ENCODE peak calls at places on chromosome 13, in seven cellular contexts. One of them, this sample, is unnamed.

GRCh38 chr13:37479901-37480300 is 118.7 kb downstream of the POSTN start:
- DNase-seq in body of pancreas: no peak
- DNase-seq in stimulated activated CD8-positive, alpha-beta memory T cell treated with anti-CD3 and anti-CD28 coated beads, Interleukin-7, amount 100 ng/mL, for 24 hours: no peak
- DNase-seq in effector CD4-positive, alpha-beta T cell: no peak
- DNase-seq in NCI-H1105: no peak
- DNase-seq in aorta: no peak
- DNase-seq in stimulated activated effector memory CD8-positive, alpha-beta T cell treated with anti-CD3 and anti-CD28 coated beads, Interleukin-12 subunit alpha, Interleukin-12 subunit beta, amount 100 ng/mL, for 72 hours: no peak
- DNase-seq in this sample: no peak

GRCh38 chr13:113305208-113305607 is 8.2 kb downstream of the LAMP1 start:
- DNase-seq in effector CD4-positive, alpha-beta T cell: no peak
- DNase-seq in aorta: no peak
- DNase-seq in body of pancreas: no peak
- DNase-seq in stimulated activated CD8-positive, alpha-beta memory T cell treated with anti-CD3 and anti-CD28 coated beads, Interleukin-7, amount 100 ng/mL, for 24 hours: no peak
- DNase-seq in NCI-H1105: no peak
- DNase-seq in stimulated activated effector memory CD8-positive, alpha-beta T cell treated with anti-CD3 and anti-CD28 coated beads, Interleukin-12 subunit alpha, Interleukin-12 subunit beta, amount 100 ng/mL, for 72 hours: no peak
- DNase-seq in this sample: no peak

GRCh38 chr13:92187378-92187989 is 789.1 kb downstream of the GPC5 start:
- DNase-seq in stimulated activated CD8-positive, alpha-beta memory T cell treated with anti-CD3 and anti-CD28 coated beads, Interleukin-7, amount 100 ng/mL, for 24 hours: no peak
- DNase-seq in effector CD4-positive, alpha-beta T cell: no peak
- DNase-seq in NCI-H1105: no peak
- DNase-seq in aorta: no peak
- DNase-seq in body of pancreas: peak
- DNase-seq in stimulated activated effector memory CD8-positive, alpha-beta T cell treated with anti-CD3 and anti-CD28 coated beads, Interleukin-12 subunit alpha, Interleukin-12 subunit beta, amount 100 ng/mL, for 72 hours: no peak
- DNase-seq in this sample: no peak

GRCh38 chr13:62933809-62934208 is 1518.2 kb upstream of the PCDH20 start:
- DNase-seq in body of pancreas: no peak
- DNase-seq in stimulated activated CD8-positive, alpha-beta memory T cell treated with anti-CD3 and anti-CD28 coated beads, Interleukin-7, amount 100 ng/mL, for 24 hours: no peak
- DNase-seq in effector CD4-positive, alpha-beta T cell: no peak
- DNase-seq in aorta: no peak
- DNase-seq in stimulated activated effector memory CD8-positive, alpha-beta T cell treated with anti-CD3 and anti-CD28 coated beads, Interleukin-12 subunit alpha, Interleukin-12 subunit beta, amount 100 ng/mL, for 72 hours: no peak
- DNase-seq in NCI-H1105: no peak
- DNase-seq in this sample: no peak

GRCh38 chr13:95267662-95268369 is 33.4 kb downstream of the ABCC4 start:
- DNase-seq in body of pancreas: no peak
- DNase-seq in effector CD4-positive, alpha-beta T cell: no peak
- DNase-seq in aorta: peak
- DNase-seq in stimulated activated effector memory CD8-positive, alpha-beta T cell treated with anti-CD3 and anti-CD28 coated beads, Interleukin-12 subunit alpha, Interleukin-12 subunit beta, amount 100 ng/mL, for 72 hours: no peak
- DNase-seq in NCI-H1105: no peak
- DNase-seq in stimulated activated CD8-positive, alpha-beta memory T cell treated with anti-CD3 and anti-CD28 coated beads, Interleukin-7, amount 100 ng/mL, for 24 hours: no peak
- DNase-seq in this sample: peak

GRCh38 chr13:30880756-30881155 is 25.3 kb upstream of the MEDAG start:
- DNase-seq in body of pancreas: no peak
- DNase-seq in stimulated activated CD8-positive, alpha-beta memory T cell treated with anti-CD3 and anti-CD28 coated beads, Interleukin-7, amount 100 ng/mL, for 24 hours: no peak
- DNase-seq in effector CD4-positive, alpha-beta T cell: no peak
- DNase-seq in NCI-H1105: no peak
- DNase-seq in stimulated activated effector memory CD8-positive, alpha-beta T cell treated with anti-CD3 and anti-CD28 coated beads, Interleukin-12 subunit alpha, Interleukin-12 subunit beta, amount 100 ng/mL, for 72 hours: no peak
- DNase-seq in aorta: no peak
- DNase-seq in this sample: no peak

GRCh38 chr13:113951246-113951999 is 22.5 kb downstream of the C13orf46 start:
- DNase-seq in effector CD4-positive, alpha-beta T cell: no peak
- DNase-seq in aorta: peak
- DNase-seq in stimulated activated effector memory CD8-positive, alpha-beta T cell treated with anti-CD3 and anti-CD28 coated beads, Interleukin-12 subunit alpha, Interleukin-12 subunit beta, amount 100 ng/mL, for 72 hours: peak
- DNase-seq in NCI-H1105: no peak
- DNase-seq in body of pancreas: peak
- DNase-seq in stimulated activated CD8-positive, alpha-beta memory T cell treated with anti-CD3 and anti-CD28 coated beads, Interleukin-7, amount 100 ng/mL, for 24 hours: peak
- DNase-seq in this sample: peak

GRCh38 chr13:21014666-21015170 is 46.7 kb downstream of the LATS2 start:
- DNase-seq in stimulated activated effector memory CD8-positive, alpha-beta T cell treated with anti-CD3 and anti-CD28 coated beads, Interleukin-12 subunit alpha, Interleukin-12 subunit beta, amount 100 ng/mL, for 72 hours: no peak
- DNase-seq in body of pancreas: peak
- DNase-seq in NCI-H1105: no peak
- DNase-seq in aorta: no peak
- DNase-seq in stimulated activated CD8-positive, alpha-beta memory T cell treated with anti-CD3 and anti-CD28 coated beads, Interleukin-7, amount 100 ng/mL, for 24 hours: no peak
- DNase-seq in effector CD4-positive, alpha-beta T cell: no peak
- DNase-seq in this sample: no peak

GRCh38 chr13:114339779-114340534 is 25.7 kb downstream of the CHAMP1 start:
- DNase-seq in aorta: no peak
- DNase-seq in stimulated activated CD8-positive, alpha-beta memory T cell treated with anti-CD3 and anti-CD28 coated beads, Interleukin-7, amount 100 ng/mL, for 24 hours: no peak
- DNase-seq in stimulated activated effector memory CD8-positive, alpha-beta T cell treated with anti-CD3 and anti-CD28 coated beads, Interleukin-12 subunit alpha, Interleukin-12 subunit beta, amount 100 ng/mL, for 72 hours: peak
- DNase-seq in NCI-H1105: peak
- DNase-seq in effector CD4-positive, alpha-beta T cell: no peak
- DNase-seq in body of pancreas: peak
- DNase-seq in this sample: peak

GRCh38 chr13:113836917-113837553 is 26.8 kb downstream of the GAS6 start:
- DNase-seq in effector CD4-positive, alpha-beta T cell: no peak
- DNase-seq in body of pancreas: peak
- DNase-seq in aorta: no peak
- DNase-seq in NCI-H1105: peak
- DNase-seq in stimulated activated effector memory CD8-positive, alpha-beta T cell treated with anti-CD3 and anti-CD28 coated beads, Interleukin-12 subunit alpha, Interleukin-12 subunit beta, amount 100 ng/mL, for 72 hours: no peak
- DNase-seq in stimulated activated CD8-positive, alpha-beta memory T cell treated with anti-CD3 and anti-CD28 coated beads, Interleukin-7, amount 100 ng/mL, for 24 hours: no peak
- DNase-seq in this sample: no peak

GRCh38 chr13:51488212-51488611 is 35.4 kb upstream of the INTS6 start:
- DNase-seq in aorta: no peak
- DNase-seq in effector CD4-positive, alpha-beta T cell: no peak
- DNase-seq in NCI-H1105: no peak
- DNase-seq in stimulated activated CD8-positive, alpha-beta memory T cell treated with anti-CD3 and anti-CD28 coated beads, Interleukin-7, amount 100 ng/mL, for 24 hours: no peak
- DNase-seq in body of pancreas: no peak
- DNase-seq in stimulated activated effector memory CD8-positive, alpha-beta T cell treated with anti-CD3 and anti-CD28 coated beads, Interleukin-12 subunit alpha, Interleukin-12 subunit beta, amount 100 ng/mL, for 72 hours: no peak
- DNase-seq in this sample: no peak

GRCh38 chr13:45659536-45659935 is 42.6 kb upstream of the CBY2 start:
- DNase-seq in aorta: no peak
- DNase-seq in NCI-H1105: no peak
- DNase-seq in stimulated activated CD8-positive, alpha-beta memory T cell treated with anti-CD3 and anti-CD28 coated beads, Interleukin-7, amount 100 ng/mL, for 24 hours: no peak
- DNase-seq in effector CD4-positive, alpha-beta T cell: no peak
- DNase-seq in body of pancreas: no peak
- DNase-seq in stimulated activated effector memory CD8-positive, alpha-beta T cell treated with anti-CD3 and anti-CD28 coated beads, Interleukin-12 subunit alpha, Interleukin-12 subunit beta, amount 100 ng/mL, for 72 hours: no peak
- DNase-seq in this sample: no peak

GRCh38 chr13:75362026-75362425 is 119.9 kb downstream of the TBC1D4 start:
- DNase-seq in body of pancreas: no peak
- DNase-seq in stimulated activated CD8-positive, alpha-beta memory T cell treated with anti-CD3 and anti-CD28 coated beads, Interleukin-7, amount 100 ng/mL, for 24 hours: no peak
- DNase-seq in NCI-H1105: no peak
- DNase-seq in effector CD4-positive, alpha-beta T cell: no peak
- DNase-seq in stimulated activated effector memory CD8-positive, alpha-beta T cell treated with anti-CD3 and anti-CD28 coated beads, Interleukin-12 subunit alpha, Interleukin-12 subunit beta, amount 100 ng/mL, for 72 hours: no peak
- DNase-seq in aorta: no peak
- DNase-seq in this sample: no peak

GRCh38 chr13:28558567-28558966 is 63.6 kb upstream of the FLT1 start:
- DNase-seq in body of pancreas: no peak
- DNase-seq in aorta: no peak
- DNase-seq in stimulated activated CD8-positive, alpha-beta memory T cell treated with anti-CD3 and anti-CD28 coated beads, Interleukin-7, amount 100 ng/mL, for 24 hours: no peak
- DNase-seq in stimulated activated effector memory CD8-positive, alpha-beta T cell treated with anti-CD3 and anti-CD28 coated beads, Interleukin-12 subunit alpha, Interleukin-12 subunit beta, amount 100 ng/mL, for 72 hours: no peak
- DNase-seq in effector CD4-positive, alpha-beta T cell: no peak
- DNase-seq in NCI-H1105: peak
- DNase-seq in this sample: no peak

GRCh38 chr13:48160879-48161278 is 66.0 kb upstream of the MED4 start:
- DNase-seq in stimulated activated effector memory CD8-positive, alpha-beta T cell treated with anti-CD3 and anti-CD28 coated beads, Interleukin-12 subunit alpha, Interleukin-12 subunit beta, amount 100 ng/mL, for 72 hours: no peak
- DNase-seq in aorta: no peak
- DNase-seq in body of pancreas: no peak
- DNase-seq in effector CD4-positive, alpha-beta T cell: no peak
- DNase-seq in NCI-H1105: no peak
- DNase-seq in stimulated activated CD8-positive, alpha-beta memory T cell treated with anti-CD3 and anti-CD28 coated beads, Interleukin-7, amount 100 ng/mL, for 24 hours: no peak
- DNase-seq in this sample: no peak

GRCh38 chr13:62209539-62209938 is 793.9 kb upstream of the PCDH20 start:
- DNase-seq in aorta: no peak
- DNase-seq in NCI-H1105: peak
- DNase-seq in stimulated activated CD8-positive, alpha-beta memory T cell treated with anti-CD3 and anti-CD28 coated beads, Interleukin-7, amount 100 ng/mL, for 24 hours: no peak
- DNase-seq in effector CD4-positive, alpha-beta T cell: no peak
- DNase-seq in stimulated activated effector memory CD8-positive, alpha-beta T cell treated with anti-CD3 and anti-CD28 coated beads, Interleukin-12 subunit alpha, Interleukin-12 subunit beta, amount 100 ng/mL, for 72 hours: no peak
- DNase-seq in body of pancreas: no peak
- DNase-seq in this sample: no peak

This sample was measured in Calu3.